ENCODE peak calls at places on chromosomes 12 and 14, in seven cellular contexts. One of them, this sample, is unnamed.

GRCh38 chr14:52068741-52069616 is at the start of gene NID2:
- DNase-seq in naive thymus-derived CD8-positive, alpha-beta T cell: no peak
- DNase-seq in stimulated activated CD8-positive, alpha-beta memory T cell treated with anti-CD3 and anti-CD28 coated beads, Interleukin-2, amount 100 ng/mL, for 48 hours: peak; percentile 30
- DNase-seq in HEK293T: peak; percentile 89
- DNase-seq in hypothalamus: peak; percentile 51
- DNase-seq in HAP-1: peak; percentile 93
- DNase-seq in WTC11: peak; percentile 91
- DNase-seq in this sample: peak; percentile 49

GRCh38 chr14:50354527-50354926 is 42.2 kb downstream of the CDKL1 start:
- DNase-seq in naive thymus-derived CD8-positive, alpha-beta T cell: no peak
- DNase-seq in stimulated activated CD8-positive, alpha-beta memory T cell treated with anti-CD3 and anti-CD28 coated beads, Interleukin-2, amount 100 ng/mL, for 48 hours: no peak
- DNase-seq in HEK293T: no peak
- DNase-seq in hypothalamus: no peak
- DNase-seq in HAP-1: no peak
- DNase-seq in WTC11: no peak
- DNase-seq in this sample: no peak

GRCh38 chr14:99727096-99727870 is 43.2 kb downstream of the CYP46A1 start:
- DNase-seq in naive thymus-derived CD8-positive, alpha-beta T cell: no peak
- DNase-seq in stimulated activated CD8-positive, alpha-beta memory T cell treated with anti-CD3 and anti-CD28 coated beads, Interleukin-2, amount 100 ng/mL, for 48 hours: no peak
- DNase-seq in HEK293T: no peak
- DNase-seq in hypothalamus: no peak
- DNase-seq in HAP-1: peak; percentile 3
- DNase-seq in WTC11: no peak
- DNase-seq in this sample: no peak

GRCh38 chr14:30655124-30655523 is 33.0 kb downstream of the SCFD1 start:
- DNase-seq in naive thymus-derived CD8-positive, alpha-beta T cell: no peak
- DNase-seq in stimulated activated CD8-positive, alpha-beta memory T cell treated with anti-CD3 and anti-CD28 coated beads, Interleukin-2, amount 100 ng/mL, for 48 hours: no peak
- DNase-seq in HEK293T: no peak
- DNase-seq in hypothalamus: no peak
- DNase-seq in HAP-1: no peak
- DNase-seq in WTC11: no peak
- DNase-seq in this sample: no peak

GRCh38 chr14:70708717-70709570 is 67.2 kb downstream of the TTC9 start:
- DNase-seq in naive thymus-derived CD8-positive, alpha-beta T cell: no peak
- DNase-seq in stimulated activated CD8-positive, alpha-beta memory T cell treated with anti-CD3 and anti-CD28 coated beads, Interleukin-2, amount 100 ng/mL, for 48 hours: no peak
- DNase-seq in HEK293T: no peak
- DNase-seq in hypothalamus: no peak
- DNase-seq in HAP-1: no peak
- DNase-seq in WTC11: peak; percentile 50
- DNase-seq in this sample: no peak

GRCh38 chr14:101727611-101728010 is 33.9 kb upstream of the PPP2R5C start:
- DNase-seq in naive thymus-derived CD8-positive, alpha-beta T cell: no peak
- DNase-seq in stimulated activated CD8-positive, alpha-beta memory T cell treated with anti-CD3 and anti-CD28 coated beads, Interleukin-2, amount 100 ng/mL, for 48 hours: no peak
- DNase-seq in HEK293T: no peak
- DNase-seq in hypothalamus: no peak
- DNase-seq in HAP-1: no peak
- DNase-seq in WTC11: no peak
- DNase-seq in this sample: no peak

GRCh38 chr12:11856971-11857370 is 207.5 kb downstream of the ETV6 start:
- DNase-seq in naive thymus-derived CD8-positive, alpha-beta T cell: no peak
- DNase-seq in stimulated activated CD8-positive, alpha-beta memory T cell treated with anti-CD3 and anti-CD28 coated beads, Interleukin-2, amount 100 ng/mL, for 48 hours: no peak
- DNase-seq in HEK293T: no peak
- DNase-seq in hypothalamus: no peak
- DNase-seq in HAP-1: no peak
- DNase-seq in WTC11: no peak
- DNase-seq in this sample: no peak

GRCh38 chr12:124754949-124755800 is 108.5 kb downstream of the SCARB1 start:
- DNase-seq in naive thymus-derived CD8-positive, alpha-beta T cell: no peak
- DNase-seq in stimulated activated CD8-positive, alpha-beta memory T cell treated with anti-CD3 and anti-CD28 coated beads, Interleukin-2, amount 100 ng/mL, for 48 hours: no peak
- DNase-seq in HEK293T: no peak
- DNase-seq in hypothalamus: peak; percentile 87
- DNase-seq in HAP-1: peak; percentile 63
- DNase-seq in WTC11: peak; percentile 52
- DNase-seq in this sample: no peak

GRCh38 chr12:70920891-70921290 is 353 bp upstream of the PTPRR start:
- DNase-seq in naive thymus-derived CD8-positive, alpha-beta T cell: no peak
- DNase-seq in stimulated activated CD8-positive, alpha-beta memory T cell treated with anti-CD3 and anti-CD28 coated beads, Interleukin-2, amount 100 ng/mL, for 48 hours: no peak
- DNase-seq in HEK293T: no peak
- DNase-seq in hypothalamus: peak; percentile 0
- DNase-seq in HAP-1: no peak
- DNase-seq in WTC11: peak; percentile 14
- DNase-seq in this sample: no peak

GRCh38 chr12:32839828-32840227 is 56.7 kb downstream of the PKP2 start:
- DNase-seq in naive thymus-derived CD8-positive, alpha-beta T cell: no peak
- DNase-seq in stimulated activated CD8-positive, alpha-beta memory T cell treated with anti-CD3 and anti-CD28 coated beads, Interleukin-2, amount 100 ng/mL, for 48 hours: no peak
- DNase-seq in HEK293T: no peak
- DNase-seq in hypothalamus: no peak
- DNase-seq in HAP-1: no peak
- DNase-seq in WTC11: no peak
- DNase-seq in this sample: no peak

GRCh38 chr12:4203772-4204376 is 69.7 kb upstream of the CCND2 start:
- DNase-seq in naive thymus-derived CD8-positive, alpha-beta T cell: no peak
- DNase-seq in stimulated activated CD8-positive, alpha-beta memory T cell treated with anti-CD3 and anti-CD28 coated beads, Interleukin-2, amount 100 ng/mL, for 48 hours: no peak
- DNase-seq in HEK293T: no peak
- DNase-seq in hypothalamus: no peak
- DNase-seq in HAP-1: no peak
- DNase-seq in WTC11: no peak
- DNase-seq in this sample: no peak

GRCh38 chr14:92421756-92422155 is 91.8 kb upstream of the RIN3 start:
- DNase-seq in naive thymus-derived CD8-positive, alpha-beta T cell: no peak
- DNase-seq in stimulated activated CD8-positive, alpha-beta memory T cell treated with anti-CD3 and anti-CD28 coated beads, Interleukin-2, amount 100 ng/mL, for 48 hours: no peak
- DNase-seq in HEK293T: no peak
- DNase-seq in hypothalamus: no peak
- DNase-seq in HAP-1: no peak
- DNase-seq in WTC11: no peak
- DNase-seq in this sample: no peak

GRCh38 chr14:68688872-68689371 is 103.9 kb downstream of the ZFP36L1 start:
- DNase-seq in naive thymus-derived CD8-positive, alpha-beta T cell: no peak
- DNase-seq in stimulated activated CD8-positive, alpha-beta memory T cell treated with anti-CD3 and anti-CD28 coated beads, Interleukin-2, amount 100 ng/mL, for 48 hours: no peak
- DNase-seq in HEK293T: no peak
- DNase-seq in hypothalamus: no peak
- DNase-seq in HAP-1: peak; percentile 21
- DNase-seq in WTC11: no peak
- DNase-seq in this sample: no peak

GRCh38 chr12:75862692-75863471 is 168.7 kb downstream of the PHLDA1 start:
- DNase-seq in naive thymus-derived CD8-positive, alpha-beta T cell: no peak
- DNase-seq in stimulated activated CD8-positive, alpha-beta memory T cell treated with anti-CD3 and anti-CD28 coated beads, Interleukin-2, amount 100 ng/mL, for 48 hours: no peak
- DNase-seq in HEK293T: no peak
- DNase-seq in hypothalamus: no peak
- DNase-seq in HAP-1: no peak
- DNase-seq in WTC11: no peak
- DNase-seq in this sample: no peak

GRCh38 chr12:54246011-54246641 is 33.8 kb downstream of the CBX5 start:
- DNase-seq in naive thymus-derived CD8-positive, alpha-beta T cell: no peak
- DNase-seq in stimulated activated CD8-positive, alpha-beta memory T cell treated with anti-CD3 and anti-CD28 coated beads, Interleukin-2, amount 100 ng/mL, for 48 hours: no peak
- DNase-seq in HEK293T: no peak
- DNase-seq in hypothalamus: no peak
- DNase-seq in HAP-1: no peak
- DNase-seq in WTC11: no peak
- DNase-seq in this sample: no peak

GRCh38 chr12:45930369-45930768 is 60.0 kb downstream of the SCAF11 start:
- DNase-seq in naive thymus-derived CD8-positive, alpha-beta T cell: no peak
- DNase-seq in stimulated activated CD8-positive, alpha-beta memory T cell treated with anti-CD3 and anti-CD28 coated beads, Interleukin-2, amount 100 ng/mL, for 48 hours: no peak
- DNase-seq in HEK293T: no peak
- DNase-seq in hypothalamus: no peak
- DNase-seq in HAP-1: no peak
- DNase-seq in WTC11: no peak
- DNase-seq in this sample: no peak

GRCh38 chr12:124259168-124260066 is 35.5 kb upstream of the RFLNA start:
- DNase-seq in naive thymus-derived CD8-positive, alpha-beta T cell: no peak
- DNase-seq in stimulated activated CD8-positive, alpha-beta memory T cell treated with anti-CD3 and anti-CD28 coated beads, Interleukin-2, amount 100 ng/mL, for 48 hours: no peak
- DNase-seq in HEK293T: no peak
- DNase-seq in hypothalamus: no peak
- DNase-seq in HAP-1: no peak
- DNase-seq in WTC11: no peak
- DNase-seq in this sample: no peak

GRCh38 chr14:24071144-24071697 is at the start of gene CPNE6:
- DNase-seq in naive thymus-derived CD8-positive, alpha-beta T cell: no peak
- DNase-seq in stimulated activated CD8-positive, alpha-beta memory T cell treated with anti-CD3 and anti-CD28 coated beads, Interleukin-2, amount 100 ng/mL, for 48 hours: peak; percentile 40
- DNase-seq in HEK293T: no peak
- DNase-seq in hypothalamus: peak; percentile 32
- DNase-seq in HAP-1: no peak
- DNase-seq in WTC11: no peak
- DNase-seq in this sample: no peak

GRCh38 chr12:58359084-58359483 is 417.7 kb downstream of the ATP23 start:
- DNase-seq in naive thymus-derived CD8-positive, alpha-beta T cell: no peak
- DNase-seq in stimulated activated CD8-positive, alpha-beta memory T cell treated with anti-CD3 and anti-CD28 coated beads, Interleukin-2, amount 100 ng/mL, for 48 hours: no peak
- DNase-seq in HEK293T: no peak
- DNase-seq in hypothalamus: no peak
- DNase-seq in HAP-1: no peak
- DNase-seq in WTC11: no peak
- DNase-seq in this sample: no peak

GRCh38 chr14:80930836-80931389 is 10.6 kb downstream of the CEP128 start:
- DNase-seq in naive thymus-derived CD8-positive, alpha-beta T cell: no peak
- DNase-seq in stimulated activated CD8-positive, alpha-beta memory T cell treated with anti-CD3 and anti-CD28 coated beads, Interleukin-2, amount 100 ng/mL, for 48 hours: peak; percentile 15
- DNase-seq in HEK293T: no peak
- DNase-seq in hypothalamus: no peak
- DNase-seq in HAP-1: no peak
- DNase-seq in WTC11: no peak
- DNase-seq in this sample: no peak

GRCh38 chr14:99742509-99743487 is 50.4 kb upstream of the EML1 start:
- DNase-seq in naive thymus-derived CD8-positive, alpha-beta T cell: no peak
- DNase-seq in stimulated activated CD8-positive, alpha-beta memory T cell treated with anti-CD3 and anti-CD28 coated beads, Interleukin-2, amount 100 ng/mL, for 48 hours: no peak
- DNase-seq in HEK293T: no peak
- DNase-seq in hypothalamus: no peak
- DNase-seq in HAP-1: no peak
- DNase-seq in WTC11: no peak
- DNase-seq in this sample: no peak

GRCh38 chr12:49263400-49263763 is 1.5 kb upstream of the TUBA1C start:
- DNase-seq in naive thymus-derived CD8-positive, alpha-beta T cell: no peak
- DNase-seq in stimulated activated CD8-positive, alpha-beta memory T cell treated with anti-CD3 and anti-CD28 coated beads, Interleukin-2, amount 100 ng/mL, for 48 hours: no peak
- DNase-seq in HEK293T: no peak
- DNase-seq in hypothalamus: no peak
- DNase-seq in HAP-1: no peak
- DNase-seq in WTC11: no peak
- DNase-seq in this sample: no peak

GRCh38 chr14:97033556-97034081 is 236.4 kb downstream of the VRK1 start:
- DNase-seq in naive thymus-derived CD8-positive, alpha-beta T cell: no peak
- DNase-seq in stimulated activated CD8-positive, alpha-beta memory T cell treated with anti-CD3 and anti-CD28 coated beads, Interleukin-2, amount 100 ng/mL, for 48 hours: no peak
- DNase-seq in HEK293T: no peak
- DNase-seq in hypothalamus: no peak
- DNase-seq in HAP-1: no peak
- DNase-seq in WTC11: peak; percentile 32
- DNase-seq in this sample: no peak

GRCh38 chr12:122665759-122666158 is 37.4 kb downstream of the HCAR2 start:
- DNase-seq in naive thymus-derived CD8-positive, alpha-beta T cell: no peak
- DNase-seq in stimulated activated CD8-positive, alpha-beta memory T cell treated with anti-CD3 and anti-CD28 coated beads, Interleukin-2, amount 100 ng/mL, for 48 hours: no peak
- DNase-seq in HEK293T: no peak
- DNase-seq in hypothalamus: no peak
- DNase-seq in HAP-1: no peak
- DNase-seq in WTC11: no peak
- DNase-seq in this sample: no peak

GRCh38 chr12:118060301-118061010 is 523 bp downstream of the WSB2 start:
- DNase-seq in naive thymus-derived CD8-positive, alpha-beta T cell: no peak
- DNase-seq in stimulated activated CD8-positive, alpha-beta memory T cell treated with anti-CD3 and anti-CD28 coated beads, Interleukin-2, amount 100 ng/mL, for 48 hours: no peak
- DNase-seq in HEK293T: peak; percentile 50
- DNase-seq in hypothalamus: peak; percentile 37
- DNase-seq in HAP-1: peak; percentile 41
- DNase-seq in WTC11: peak; percentile 27
- DNase-seq in this sample: no peak

GRCh38 chr12:31106101-31106803 is 32.6 kb downstream of the DDX11 start:
- DNase-seq in naive thymus-derived CD8-positive, alpha-beta T cell: no peak
- DNase-seq in stimulated activated CD8-positive, alpha-beta memory T cell treated with anti-CD3 and anti-CD28 coated beads, Interleukin-2, amount 100 ng/mL, for 48 hours: no peak
- DNase-seq in HEK293T: no peak
- DNase-seq in hypothalamus: no peak
- DNase-seq in HAP-1: no peak
- DNase-seq in WTC11: no peak
- DNase-seq in this sample: no peak

GRCh38 chr12:116882742-116883141 is 1.5 kb upstream of the HRK start:
- DNase-seq in naive thymus-derived CD8-positive, alpha-beta T cell: no peak
- DNase-seq in stimulated activated CD8-positive, alpha-beta memory T cell treated with anti-CD3 and anti-CD28 coated beads, Interleukin-2, amount 100 ng/mL, for 48 hours: no peak
- DNase-seq in HEK293T: peak; percentile 44
- DNase-seq in hypothalamus: no peak
- DNase-seq in HAP-1: no peak
- DNase-seq in WTC11: no peak
- DNase-seq in this sample: no peak

GRCh38 chr12:50545783-50546182 is 41.0 kb downstream of the DIP2B start:
- DNase-seq in naive thymus-derived CD8-positive, alpha-beta T cell: no peak
- DNase-seq in stimulated activated CD8-positive, alpha-beta memory T cell treated with anti-CD3 and anti-CD28 coated beads, Interleukin-2, amount 100 ng/mL, for 48 hours: no peak
- DNase-seq in HEK293T: no peak
- DNase-seq in hypothalamus: no peak
- DNase-seq in HAP-1: peak; percentile 34
- DNase-seq in WTC11: no peak
- DNase-seq in this sample: no peak

GRCh38 chr12:121537814-121538698 is 42.8 kb downstream of the KDM2B start:
- DNase-seq in naive thymus-derived CD8-positive, alpha-beta T cell: no peak
- DNase-seq in stimulated activated CD8-positive, alpha-beta memory T cell treated with anti-CD3 and anti-CD28 coated beads, Interleukin-2, amount 100 ng/mL, for 48 hours: peak; percentile 14
- DNase-seq in HEK293T: peak; percentile 45
- DNase-seq in hypothalamus: no peak
- DNase-seq in HAP-1: peak; percentile 44
- DNase-seq in WTC11: no peak
- DNase-seq in this sample: no peak

GRCh38 chr14:22648506-22648905 is 4.4 kb upstream of the OR6J1 start:
- DNase-seq in naive thymus-derived CD8-positive, alpha-beta T cell: no peak
- DNase-seq in stimulated activated CD8-positive, alpha-beta memory T cell treated with anti-CD3 and anti-CD28 coated beads, Interleukin-2, amount 100 ng/mL, for 48 hours: no peak
- DNase-seq in HEK293T: no peak
- DNase-seq in hypothalamus: no peak
- DNase-seq in HAP-1: no peak
- DNase-seq in WTC11: no peak
- DNase-seq in this sample: no peak

GRCh38 chr12:102298022-102298421 is 100.4 kb upstream of the PMCH start:
- DNase-seq in naive thymus-derived CD8-positive, alpha-beta T cell: no peak
- DNase-seq in stimulated activated CD8-positive, alpha-beta memory T cell treated with anti-CD3 and anti-CD28 coated beads, Interleukin-2, amount 100 ng/mL, for 48 hours: no peak
- DNase-seq in HEK293T: no peak
- DNase-seq in hypothalamus: no peak
- DNase-seq in HAP-1: no peak
- DNase-seq in WTC11: no peak
- DNase-seq in this sample: no peak

GRCh38 chr14:21106506-21107359 is 5.9 kb downstream of the TMEM253 start:
- DNase-seq in naive thymus-derived CD8-positive, alpha-beta T cell: peak; percentile 64
- DNase-seq in stimulated activated CD8-positive, alpha-beta memory T cell treated with anti-CD3 and anti-CD28 coated beads, Interleukin-2, amount 100 ng/mL, for 48 hours: no peak
- DNase-seq in HEK293T: peak; percentile 74
- DNase-seq in hypothalamus: peak; percentile 82
- DNase-seq in HAP-1: peak; percentile 89
- DNase-seq in WTC11: peak; percentile 85
- DNase-seq in this sample: no peak

GRCh38 chr12:20220339-20220738 is 148.0 kb upstream of the PDE3A start:
- DNase-seq in naive thymus-derived CD8-positive, alpha-beta T cell: no peak
- DNase-seq in stimulated activated CD8-positive, alpha-beta memory T cell treated with anti-CD3 and anti-CD28 coated beads, Interleukin-2, amount 100 ng/mL, for 48 hours: no peak
- DNase-seq in HEK293T: peak; percentile 21
- DNase-seq in hypothalamus: no peak
- DNase-seq in HAP-1: peak; percentile 32
- DNase-seq in WTC11: peak; percentile 14
- DNase-seq in this sample: no peak

GRCh38 chr12:68349921-68350606 is 17.9 kb upstream of the MDM1 start:
- DNase-seq in naive thymus-derived CD8-positive, alpha-beta T cell: no peak
- DNase-seq in stimulated activated CD8-positive, alpha-beta memory T cell treated with anti-CD3 and anti-CD28 coated beads, Interleukin-2, amount 100 ng/mL, for 48 hours: no peak
- DNase-seq in HEK293T: no peak
- DNase-seq in hypothalamus: no peak
- DNase-seq in HAP-1: no peak
- DNase-seq in WTC11: no peak
- DNase-seq in this sample: no peak